ENCODE peak calls at places on chromosomes 12 and 14, in four cellular contexts. E is OCI-LY7; I is CD8-positive, alpha-beta memory T cell; V is neural progenitor cell. X is an unnamed sample.

GRCh38 chr12:80356092-80356491 is 87.9 kb upstream of the PTPRQ start:
- DNase-seq in V (no peak), I (no peak), E (no peak), X (no peak)

GRCh38 chr12:110244829-110245228 is 36.2 kb upstream of the ATP2A2 start:
- DNase-seq in V (peak; percentile 76), E (no peak), I (no peak), X (no peak)

GRCh38 chr14:76918176-76918750 is 92.1 kb downstream of the LRRC74A start:
- DNase-seq in V (no peak), E (no peak), I (no peak), X (no peak)

GRCh38 chr12:88627501-88627900 is 47.2 kb upstream of the KITLG start:
- DNase-seq in E (no peak), I (no peak), V (no peak), X (no peak)

GRCh38 chr12:89225401-89225800 is 126.9 kb downstream of the DUSP6 start:
- DNase-seq in I (peak; percentile 72), E (no peak), V (no peak), X (peak; percentile 54)

GRCh38 chr12:132525833-132526455 is 36.0 kb downstream of the FBRSL1 start:
- DNase-seq in E (no peak), I (no peak), V (peak; percentile 53), X (no peak)

GRCh38 chr14:98819132-98819866 is 452.7 kb downstream of the BCL11B start:
- DNase-seq in I (no peak), E (no peak), V (peak; percentile 30), X (no peak)

GRCh38 chr12:93448796-93449195 is 7.0 kb upstream of the UBE2N start:
- DNase-seq in V (no peak), E (no peak), I (no peak), X (no peak)

GRCh38 chr14:75310295-75311059 is 31.8 kb downstream of the FOS start:
- DNase-seq in I (no peak), E (no peak), V (peak; percentile 89), X (no peak)

GRCh38 chr14:33578461-33579216 is 372.2 kb downstream of the EGLN3 start:
- DNase-seq in E (no peak), V (no peak), I (no peak), X (no peak)

GRCh38 chr14:70838076-70838475 is 28.8 kb upstream of the MAP3K9 start:
- DNase-seq in V (no peak), E (no peak), I (no peak), X (no peak)

GRCh38 chr12:111462134-111462821 is 56.6 kb downstream of the SH2B3 start:
- DNase-seq in V (no peak), I (no peak), E (no peak), X (no peak)

GRCh38 chr12:53974084-53975018 is at the start of gene HOTAIR:
- DNase-seq in I (no peak), V (no peak), E (peak; percentile 72), X (no peak)

GRCh38 chr12:52243774-52244614 is 11.0 kb downstream of the KRT7 start:
- DNase-seq in V (no peak), E (no peak), I (peak; percentile 75), X (peak; percentile 62)

GRCh38 chr14:22824711-22825359 is 4.9 kb upstream of the MRPL52 start:
- DNase-seq in I (no peak), V (no peak), E (peak; percentile 76), X (no peak)

GRCh38 chr12:32025906-32026305 is 66.7 kb downstream of the RESF1 start:
- DNase-seq in V (no peak), E (peak; percentile 82), I (peak; percentile 56), X (peak; percentile 72)

GRCh38 chr12:22667122-22667521 is 42.2 kb downstream of the ETNK1 start:
- DNase-seq in E (no peak), I (no peak), V (no peak), X (no peak)

GRCh38 chr12:8687846-8688601 is 9.8 kb upstream of the RIMKLB start:
- DNase-seq in E (peak; percentile 74), V (peak; percentile 26), I (no peak), X (peak; percentile 1)

GRCh38 chr12:59403259-59403932 is 192.4 kb upstream of the SLC16A7 start:
- DNase-seq in I (no peak), E (peak; percentile 63), V (peak; percentile 69), X (peak; percentile 27)

GRCh38 chr12:107320929-107321618 is 227.7 kb upstream of the CRY1 start:
- DNase-seq in E (no peak), I (peak; percentile 82), V (peak; percentile 68), X (peak; percentile 83)

GRCh38 chr12:123150804-123151678 is at the start of gene PITPNM2:
- DNase-seq in V (peak; percentile 94), E (peak; percentile 55), I (peak; percentile 69), X (peak; percentile 63)

GRCh38 chr12:55929306-55929791 is 1.6 kb upstream of the DGKA start:
- DNase-seq in I (peak; percentile 91), E (peak; percentile 99), V (no peak), X (peak; percentile 93)

GRCh38 chr14:96383445-96383844 is 8.5 kb upstream of the AK7 start:
- DNase-seq in E (no peak), V (no peak), I (no peak), X (no peak)

GRCh38 chr12:27142102-27142721 is 59.8 kb upstream of the C12orf71 start:
- DNase-seq in E (peak; percentile 57), I (peak; percentile 56), V (peak; percentile 88), X (peak; percentile 31)

GRCh38 chr12:50333441-50333840 is 50.1 kb upstream of the LIMA1 start:
- DNase-seq in E (no peak), V (no peak), I (no peak), X (no peak)

GRCh38 chr14:78448483-78449094 is 278.4 kb downstream of the NRXN3 start:
- DNase-seq in V (peak; percentile 71), I (no peak), E (peak; percentile 50), X (no peak)

GRCh38 chr14:36383674-36384421 is 63.4 kb upstream of the MBIP start:
- DNase-seq in V (no peak), E (no peak), I (no peak), X (no peak)

GRCh38 chr12:45204757-45205156 is 11.1 kb upstream of the ANO6 start:
- DNase-seq in I (no peak), E (no peak), V (no peak), X (no peak)
- H3K4me1 ChIP-seq in I (peaks cover 27% of the 10 kb centered on the region), E (peaks cover 8% of the 10 kb centered on the region), V (no peaks in the 10 kb centered on the region), X (peaks cover 39% of the 10 kb centered on the region)

GRCh38 chr12:6488240-6488639 is 4.8 kb downstream of the MRPL51 start:
- DNase-seq in E (no peak), I (no peak), V (no peak), X (no peak)

GRCh38 chr12:6494351-6494743 is 445 bp downstream of the NCAPD2 start:
- DNase-seq in V (no peak), I (no peak), E (no peak), X (no peak)

GRCh38 chr12:6492838-6493579 is at the start of gene MRPL51:
- DNase-seq in E (peak; percentile 97), V (peak; percentile 98), I (peak; percentile 97), X (peak; percentile 95)

GRCh38 chr12:6493580-6494350 is at the start of gene NCAPD2:
- DNase-seq in I (peak; percentile 96), V (peak; percentile 97), E (peak; percentile 98), X (peak; percentile 96)

GRCh38 chr12:6489449-6489848 is 3.6 kb downstream of the MRPL51 start:
- DNase-seq in V (no peak), I (no peak), E (no peak), X (no peak)
- H3K27ac ChIP-seq in V (no peak overlapping the region), I (no peak overlapping the region), E (no peak overlapping the region), X (no peak overlapping the region)

GRCh38 chr12:3168223-3168770 is 91.1 kb downstream of the TSPAN9 start:
- DNase-seq in E (no peak), I (no peak), V (no peak), X (no peak)
- H3K4me1 ChIP-seq in E (no peaks in the 10 kb centered on the region), I (no peaks in the 10 kb centered on the region), V (peaks cover 25% of the 10 kb centered on the region), X (no peaks in the 10 kb centered on the region)

GRCh38 chr12:25384038-25384953 is 133.6 kb upstream of the KRAS start:
- DNase-seq in V (no peak), I (no peak), E (no peak), X (no peak)
- H3K27ac ChIP-seq in V (no peak overlapping the region), I (peak overlapping the region; percentile 100), E (no peak overlapping the region), X (peak overlapping the region; percentile 98)

GRCh38 chr12:47085815-47086252 is 6.1 kb upstream of the AMIGO2 start:
- DNase-seq in I (peak; percentile 66), V (no peak), E (no peak), X (peak; percentile 37)
- H3K4me1 ChIP-seq in I (peaks cover 50% of the 10 kb centered on the region), V (peaks cover 22% of the 10 kb centered on the region), E (no peaks in the 10 kb centered on the region), X (peaks cover 58% of the 10 kb centered on the region)

DNA sequence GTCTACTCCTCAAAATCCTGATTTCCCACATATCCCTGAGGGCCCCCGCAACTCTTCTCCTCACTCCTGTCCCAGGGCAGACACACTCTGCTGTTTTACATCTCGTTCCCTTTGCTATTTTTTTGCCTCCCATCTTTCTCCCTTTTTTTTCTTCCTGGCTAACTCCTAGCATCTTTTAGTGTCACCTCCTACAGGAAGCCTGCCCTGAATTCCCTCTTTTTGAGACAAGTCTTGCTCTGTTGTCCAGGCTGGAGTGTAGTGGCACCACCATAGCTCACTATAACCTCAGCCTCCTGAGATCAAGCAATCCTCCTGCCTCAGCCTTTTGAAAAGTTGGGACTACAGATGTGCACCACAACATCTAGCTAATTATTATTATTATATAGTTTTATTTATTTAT is 13.3 kb downstream of the MORN3 start:
- DNase-seq in E (no peak), I (no peak), V (no peak), X (no peak)
- H3K27ac ChIP-seq in E (no peak overlapping the region), I (no peak overlapping the region), V (no peak overlapping the region), X (no peak overlapping the region)

GRCh38 chr12:3137814-3138445 is 60.8 kb downstream of the TSPAN9 start:
- DNase-seq in I (no peak), V (no peak), E (no peak), X (no peak)
- H3K4me1 ChIP-seq in I (no peaks in the 10 kb centered on the region), V (peaks cover 28% of the 10 kb centered on the region), E (no peaks in the 10 kb centered on the region), X (no peaks in the 10 kb centered on the region)

GRCh38 chr14:26596722-26597030 is 1.2 kb downstream of the NOVA1 start:
- DNase-seq in E (no peak), I (no peak), V (no peak), X (no peak)

GRCh38 chr14:26598672-26599131 is 869 bp upstream of the NOVA1 start:
- DNase-seq in I (no peak), V (no peak), E (no peak), X (no peak)

GRCh38 chr14:26595922-26596721 is 1.7 kb downstream of the NOVA1 start:
- DNase-seq in I (no peak), V (peak; percentile 20), E (no peak), X (no peak)

GRCh38 chr14:26597136-26598080 is at the start of gene NOVA1:
- DNase-seq in E (no peak), I (no peak), V (peak; percentile 75), X (no peak)

GRCh38 chr14:26598081-26598671 is 343 bp upstream of the NOVA1 start:
- DNase-seq in E (no peak), I (peak; percentile 50), V (peak; percentile 97), X (no peak)
- H3K27ac ChIP-seq in E (no peak overlapping the region), I (no peak overlapping the region), V (peak overlapping the region; percentile 91), X (no peak overlapping the region)